ENCODE peak calls at places on chromosomes 3 and 15, in eight cellular contexts. J is midbrain, V is A549, T is AG08396, I is AG09309, Y is C1 segment of cervical spinal cord, Q is GM12864, W is NCI-H2029 treated with DMSO at 0.1 percent for 48 hours. R is an unnamed sample.

GRCh38 chr15:79017953-79018352 is 72.6 kb downstream of the RASGRF1 start:
- DNase-seq in J (no peak), V (no peak), T (no peak), I (no peak), Y (no peak), Q (no peak), W (no peak), R (no peak)

GRCh38 chr3:181265750-181266333 is 276.3 kb upstream of the DNAJC19 start:
- DNase-seq in J (peak), V (no peak), T (no peak), I (no peak), Y (no peak), Q (peak), W (peak), R (no peak)

GRCh38 chr15:79970921-79971434 is at the start of gene BCL2A1:
- DNase-seq in J (no peak), V (peak), T (peak), I (peak), Y (no peak), Q (peak), W (no peak), R (no peak)

GRCh38 chr3:172213168-172213567 is 173.8 kb downstream of the FNDC3B start:
- DNase-seq in J (no peak), V (no peak), T (no peak), I (no peak), Y (no peak), Q (no peak), W (no peak), R (no peak)

GRCh38 chr3:106631378-106632083 is 745.7 kb upstream of the CCDC54 start:
- DNase-seq in J (no peak), V (no peak), T (no peak), I (no peak), Y (no peak), Q (no peak), W (no peak), R (no peak)

GRCh38 chr3:49727154-49727923 is 3.6 kb upstream of the GMPPB start:
- DNase-seq in J (no peak), V (no peak), T (no peak), I (no peak), Y (no peak), Q (no peak), W (no peak), R (no peak)

GRCh38 chr3:172813462-172813861 is 62.9 kb downstream of the ECT2 start:
- DNase-seq in J (no peak), V (no peak), T (no peak), I (no peak), Y (no peak), Q (no peak), W (no peak), R (no peak)

GRCh38 chr3:190644766-190645165 is 130.9 kb downstream of the IL1RAP start:
- DNase-seq in J (no peak), V (no peak), T (no peak), I (no peak), Y (no peak), Q (no peak), W (no peak), R (no peak)

GRCh38 chr3:43089081-43089480 is 16.8 kb downstream of the POMGNT2 start:
- DNase-seq in J (no peak), V (no peak), T (no peak), I (no peak), Y (no peak), Q (no peak), W (no peak), R (no peak)

GRCh38 chr3:193869221-193870201 is 266.4 kb upstream of the HES1 start:
- DNase-seq in J (peak), V (peak), T (peak), I (peak), Y (no peak), Q (no peak), W (no peak), R (peak)

GRCh38 chr3:11078826-11079520 is 75.3 kb upstream of the HRH1 start:
- DNase-seq in J (no peak), V (no peak), T (no peak), I (no peak), Y (no peak), Q (no peak), W (no peak), R (no peak)

GRCh38 chr3:19688767-19689166 is 245.2 kb downstream of the EFHB start:
- DNase-seq in J (no peak), V (peak), T (no peak), I (no peak), Y (no peak), Q (no peak), W (no peak), R (no peak)

GRCh38 chr3:185717121-185717520 is 107.7 kb downstream of the IGF2BP2 start:
- DNase-seq in J (no peak), V (no peak), T (peak), I (peak), Y (no peak), Q (no peak), W (no peak), R (no peak)